ENCODE peak calls at places on chromosome 1, in eight cellular contexts. One of them, this sample, is unnamed.

GRCh38 chr1:55997550-55997949 is 581.8 kb downstream of the PLPP3 start:
- DNase-seq in A549: no peak
- DNase-seq in upper lobe of left lung: no peak
- DNase-seq in lower lobe of right lung: no peak
- DNase-seq in fibroblast of villous mesenchyme: peak; percentile 46
- DNase-seq in GM23338: no peak
- DNase-seq in HFF-Myc: peak; percentile 81
- DNase-seq in fibroblast of the aortic adventitia: peak; percentile 19
- DNase-seq in this sample: no peak

GRCh38 chr1:53562256-53562982 is 103.2 kb downstream of the DMRTB1 start:
- DNase-seq in A549: no peak
- DNase-seq in upper lobe of left lung: no peak
- DNase-seq in lower lobe of right lung: no peak
- DNase-seq in fibroblast of villous mesenchyme: no peak
- DNase-seq in GM23338: no peak
- DNase-seq in HFF-Myc: no peak
- DNase-seq in fibroblast of the aortic adventitia: no peak
- DNase-seq in this sample: no peak

GRCh38 chr1:8370046-8370881 is 52.4 kb downstream of the SLC45A1 start:
- DNase-seq in A549: no peak
- DNase-seq in upper lobe of left lung: no peak
- DNase-seq in lower lobe of right lung: no peak
- DNase-seq in fibroblast of villous mesenchyme: peak; percentile 61
- DNase-seq in GM23338: peak; percentile 65
- DNase-seq in HFF-Myc: no peak
- DNase-seq in fibroblast of the aortic adventitia: no peak
- DNase-seq in this sample: no peak

GRCh38 chr1:200226268-200226968 is 183.4 kb downstream of the ZNF281 start:
- DNase-seq in A549: no peak
- DNase-seq in upper lobe of left lung: no peak
- DNase-seq in lower lobe of right lung: no peak
- DNase-seq in fibroblast of villous mesenchyme: peak; percentile 13
- DNase-seq in GM23338: peak; percentile 72
- DNase-seq in HFF-Myc: no peak
- DNase-seq in fibroblast of the aortic adventitia: peak; percentile 45
- DNase-seq in this sample: no peak

GRCh38 chr1:234544094-234544579 is 65.2 kb upstream of the TARBP1 start:
- DNase-seq in A549: peak; percentile 58
- DNase-seq in upper lobe of left lung: no peak
- DNase-seq in lower lobe of right lung: no peak
- DNase-seq in fibroblast of villous mesenchyme: peak; percentile 100
- DNase-seq in GM23338: no peak
- DNase-seq in HFF-Myc: peak; percentile 95
- DNase-seq in fibroblast of the aortic adventitia: peak; percentile 98
- DNase-seq in this sample: peak; percentile 85

GRCh38 chr1:241598234-241598633 is 41.9 kb downstream of the CHML start:
- DNase-seq in A549: no peak
- DNase-seq in upper lobe of left lung: no peak
- DNase-seq in lower lobe of right lung: no peak
- DNase-seq in fibroblast of villous mesenchyme: no peak
- DNase-seq in GM23338: no peak
- DNase-seq in HFF-Myc: no peak
- DNase-seq in fibroblast of the aortic adventitia: no peak
- DNase-seq in this sample: no peak

GRCh38 chr1:54342306-54342705 is 63.9 kb downstream of the SSBP3 start:
- DNase-seq in A549: no peak
- DNase-seq in upper lobe of left lung: no peak
- DNase-seq in lower lobe of right lung: no peak
- DNase-seq in fibroblast of villous mesenchyme: no peak
- DNase-seq in GM23338: no peak
- DNase-seq in HFF-Myc: no peak
- DNase-seq in fibroblast of the aortic adventitia: no peak
- DNase-seq in this sample: no peak

GRCh38 chr1:235275223-235275622 is 52.8 kb downstream of the ARID4B start:
- DNase-seq in A549: no peak
- DNase-seq in upper lobe of left lung: no peak
- DNase-seq in lower lobe of right lung: no peak
- DNase-seq in fibroblast of villous mesenchyme: no peak
- DNase-seq in GM23338: no peak
- DNase-seq in HFF-Myc: no peak
- DNase-seq in fibroblast of the aortic adventitia: no peak
- DNase-seq in this sample: no peak

GRCh38 chr1:61141288-61142044 is 59.1 kb downstream of the NFIA start:
- DNase-seq in A549: peak; percentile 72
- DNase-seq in upper lobe of left lung: no peak
- DNase-seq in lower lobe of right lung: no peak
- DNase-seq in fibroblast of villous mesenchyme: peak; percentile 90
- DNase-seq in GM23338: no peak
- DNase-seq in HFF-Myc: no peak
- DNase-seq in fibroblast of the aortic adventitia: peak; percentile 89
- DNase-seq in this sample: no peak

GRCh38 chr1:61140056-61140549 is 57.7 kb downstream of the NFIA start:
- DNase-seq in A549: no peak
- DNase-seq in upper lobe of left lung: no peak
- DNase-seq in lower lobe of right lung: no peak
- DNase-seq in fibroblast of villous mesenchyme: no peak
- DNase-seq in GM23338: no peak
- DNase-seq in HFF-Myc: no peak
- DNase-seq in fibroblast of the aortic adventitia: no peak
- DNase-seq in this sample: no peak

GRCh38 chr1:61140778-61141177 is 58.4 kb downstream of the NFIA start:
- DNase-seq in A549: no peak
- DNase-seq in upper lobe of left lung: no peak
- DNase-seq in lower lobe of right lung: no peak
- DNase-seq in fibroblast of villous mesenchyme: no peak
- DNase-seq in GM23338: no peak
- DNase-seq in HFF-Myc: no peak
- DNase-seq in fibroblast of the aortic adventitia: peak; percentile 60
- DNase-seq in this sample: no peak

GRCh38 chr1:61143821-61144220 is 61.5 kb downstream of the NFIA start:
- DNase-seq in A549: no peak
- DNase-seq in upper lobe of left lung: no peak
- DNase-seq in lower lobe of right lung: no peak
- DNase-seq in fibroblast of villous mesenchyme: no peak
- DNase-seq in GM23338: no peak
- DNase-seq in HFF-Myc: no peak
- DNase-seq in fibroblast of the aortic adventitia: peak; percentile 61
- DNase-seq in this sample: no peak

GRCh38 chr1:61142726-61143500 is 60.6 kb downstream of the NFIA start:
- DNase-seq in A549: no peak
- DNase-seq in upper lobe of left lung: no peak
- DNase-seq in lower lobe of right lung: no peak
- DNase-seq in fibroblast of villous mesenchyme: no peak
- DNase-seq in GM23338: peak; percentile 31
- DNase-seq in HFF-Myc: no peak
- DNase-seq in fibroblast of the aortic adventitia: no peak
- DNase-seq in this sample: no peak
- H3K4me3 ChIP-seq in A549: no peak overlapping the region
- H3K4me3 ChIP-seq in upper lobe of left lung: no peak overlapping the region
- H3K4me3 ChIP-seq in lower lobe of right lung: no peak overlapping the region
- H3K4me3 ChIP-seq in fibroblast of villous mesenchyme: no peak overlapping the region
- H3K4me3 ChIP-seq in GM23338: no peak overlapping the region
- H3K4me3 ChIP-seq in HFF-Myc: no peak overlapping the region
- H3K4me3 ChIP-seq in fibroblast of the aortic adventitia: no peak overlapping the region
- H3K4me3 ChIP-seq in this sample: no peak overlapping the region

GRCh38 chr1:217524787-217525520 is 105.9 kb downstream of the GPATCH2 start:
- DNase-seq in A549: no peak
- DNase-seq in upper lobe of left lung: no peak
- DNase-seq in lower lobe of right lung: no peak
- DNase-seq in fibroblast of villous mesenchyme: peak; percentile 61
- DNase-seq in GM23338: no peak
- DNase-seq in HFF-Myc: no peak
- DNase-seq in fibroblast of the aortic adventitia: peak; percentile 77
- DNase-seq in this sample: no peak

GRCh38 chr1:217525773-217526490 is 105.0 kb downstream of the GPATCH2 start:
- DNase-seq in A549: no peak
- DNase-seq in upper lobe of left lung: no peak
- DNase-seq in lower lobe of right lung: no peak
- DNase-seq in fibroblast of villous mesenchyme: peak; percentile 32
- DNase-seq in GM23338: no peak
- DNase-seq in HFF-Myc: no peak
- DNase-seq in fibroblast of the aortic adventitia: peak; percentile 63
- DNase-seq in this sample: no peak

GRCh38 chr1:217526636-217527035 is 104.3 kb downstream of the GPATCH2 start:
- DNase-seq in A549: no peak
- DNase-seq in upper lobe of left lung: no peak
- DNase-seq in lower lobe of right lung: no peak
- DNase-seq in fibroblast of villous mesenchyme: no peak
- DNase-seq in GM23338: no peak
- DNase-seq in HFF-Myc: no peak
- DNase-seq in fibroblast of the aortic adventitia: no peak
- DNase-seq in this sample: no peak

GRCh38 chr1:217521317-217521716 is 109.6 kb downstream of the GPATCH2 start:
- DNase-seq in A549: no peak
- DNase-seq in upper lobe of left lung: no peak
- DNase-seq in lower lobe of right lung: no peak
- DNase-seq in fibroblast of villous mesenchyme: peak; percentile 30
- DNase-seq in GM23338: no peak
- DNase-seq in HFF-Myc: no peak
- DNase-seq in fibroblast of the aortic adventitia: no peak
- DNase-seq in this sample: no peak

GRCh38 chr1:217522280-217522679 is 108.6 kb downstream of the GPATCH2 start:
- DNase-seq in A549: peak; percentile 14
- DNase-seq in upper lobe of left lung: no peak
- DNase-seq in lower lobe of right lung: no peak
- DNase-seq in fibroblast of villous mesenchyme: no peak
- DNase-seq in GM23338: no peak
- DNase-seq in HFF-Myc: no peak
- DNase-seq in fibroblast of the aortic adventitia: no peak
- DNase-seq in this sample: no peak
- TF ChIP-seq CTCF in A549: no peak
- TF ChIP-seq CTCF in upper lobe of left lung: no peak
- TF ChIP-seq CTCF in lower lobe of right lung: no peak
- TF ChIP-seq CTCF in fibroblast of villous mesenchyme: peak; percentile 13
- TF ChIP-seq CTCF in GM23338: no peak
- TF ChIP-seq CTCF in HFF-Myc: no peak
- TF ChIP-seq CTCF in fibroblast of the aortic adventitia: no peak
- TF ChIP-seq CTCF in this sample: no peak

GRCh38 chr1:47616036-47616435 is 178.2 kb downstream of the FOXD2 start:
- DNase-seq in A549: no peak
- DNase-seq in upper lobe of left lung: no peak
- DNase-seq in lower lobe of right lung: no peak
- DNase-seq in fibroblast of villous mesenchyme: no peak
- DNase-seq in GM23338: no peak
- DNase-seq in HFF-Myc: no peak
- DNase-seq in fibroblast of the aortic adventitia: no peak
- DNase-seq in this sample: no peak
- H3K4me3 ChIP-seq in A549: no peak overlapping the region
- H3K4me3 ChIP-seq in upper lobe of left lung: no peak overlapping the region
- H3K4me3 ChIP-seq in lower lobe of right lung: no peak overlapping the region
- H3K4me3 ChIP-seq in fibroblast of villous mesenchyme: no peak overlapping the region
- H3K4me3 ChIP-seq in GM23338: no peak overlapping the region
- H3K4me3 ChIP-seq in HFF-Myc: no peak overlapping the region
- H3K4me3 ChIP-seq in fibroblast of the aortic adventitia: no peak overlapping the region
- H3K4me3 ChIP-seq in this sample: no peak overlapping the region

DNA sequence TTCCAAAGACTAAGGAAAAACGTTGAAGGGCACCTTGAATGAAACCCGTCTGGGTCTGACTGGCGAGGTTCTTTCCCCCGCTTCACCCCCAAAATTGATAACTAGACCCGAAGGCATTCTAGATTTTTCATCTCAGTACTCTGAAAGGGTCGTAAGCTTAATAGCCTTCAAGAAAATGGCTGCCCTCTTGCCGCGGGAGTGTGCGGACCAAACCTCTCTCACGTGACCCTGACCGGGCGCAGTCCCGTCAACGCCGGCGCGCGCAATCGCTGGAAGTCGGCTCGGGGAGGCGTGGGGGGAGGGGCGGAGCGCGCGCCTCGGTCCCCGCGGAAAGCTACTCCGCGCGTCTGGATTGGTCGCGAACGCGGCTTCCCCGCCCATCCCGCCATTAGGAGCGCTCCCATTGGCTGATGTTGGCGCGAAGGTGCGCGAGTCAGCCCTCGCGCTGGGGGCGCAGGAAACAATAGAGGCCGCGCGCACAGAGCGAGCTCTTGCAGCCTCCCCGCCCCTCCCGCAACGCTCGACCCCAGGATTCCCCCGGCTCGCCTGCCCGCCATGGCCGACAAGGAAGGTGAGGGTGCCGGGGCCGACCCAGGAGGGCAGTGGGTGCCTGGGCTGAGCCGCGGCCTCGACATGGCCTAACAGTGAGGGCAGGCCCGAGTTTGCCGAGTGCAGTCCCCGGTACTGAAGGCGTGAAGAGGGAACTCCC is at the start of gene RBBP4:
- DNase-seq in A549: peak; percentile 96
- DNase-seq in upper lobe of left lung: peak; percentile 100
- DNase-seq in lower lobe of right lung: peak; percentile 98
- DNase-seq in fibroblast of villous mesenchyme: peak; percentile 98
- DNase-seq in GM23338: peak; percentile 98
- DNase-seq in HFF-Myc: peak; percentile 80
- DNase-seq in fibroblast of the aortic adventitia: peak; percentile 96
- DNase-seq in this sample: peak; percentile 73
- TF ChIP-seq CTCF in A549: no peak
- TF ChIP-seq CTCF in upper lobe of left lung: peak; percentile 44
- TF ChIP-seq CTCF in lower lobe of right lung: peak; percentile 7
- TF ChIP-seq CTCF in fibroblast of villous mesenchyme: no peak
- TF ChIP-seq CTCF in GM23338: no peak
- TF ChIP-seq CTCF in HFF-Myc: no peak
- TF ChIP-seq CTCF in fibroblast of the aortic adventitia: no peak
- TF ChIP-seq CTCF in this sample: no peak

GRCh38 chr1:212235848-212236247 is 49.4 kb upstream of the PPP2R5A start:
- DNase-seq in A549: no peak
- DNase-seq in upper lobe of left lung: no peak
- DNase-seq in lower lobe of right lung: no peak
- DNase-seq in fibroblast of villous mesenchyme: no peak
- DNase-seq in GM23338: no peak
- DNase-seq in HFF-Myc: no peak
- DNase-seq in fibroblast of the aortic adventitia: no peak
- DNase-seq in this sample: no peak
- H3K4me3 ChIP-seq in A549: no peak overlapping the region
- H3K4me3 ChIP-seq in upper lobe of left lung: no peak overlapping the region
- H3K4me3 ChIP-seq in lower lobe of right lung: no peak overlapping the region
- H3K4me3 ChIP-seq in fibroblast of villous mesenchyme: no peak overlapping the region
- H3K4me3 ChIP-seq in GM23338: no peak overlapping the region
- H3K4me3 ChIP-seq in HFF-Myc: no peak overlapping the region
- H3K4me3 ChIP-seq in fibroblast of the aortic adventitia: no peak overlapping the region
- H3K4me3 ChIP-seq in this sample: no peak overlapping the region

GRCh38 chr1:32072622-32073386 is at the start of gene TMEM39B:
- DNase-seq in A549: peak; percentile 93
- DNase-seq in upper lobe of left lung: peak; percentile 99
- DNase-seq in lower lobe of right lung: peak; percentile 98
- DNase-seq in fibroblast of villous mesenchyme: peak; percentile 96
- DNase-seq in GM23338: peak; percentile 98
- DNase-seq in HFF-Myc: peak; percentile 77
- DNase-seq in fibroblast of the aortic adventitia: peak; percentile 93
- DNase-seq in this sample: no peak
- TF ChIP-seq CTCF in A549: no peak
- TF ChIP-seq CTCF in upper lobe of left lung: no peak
- TF ChIP-seq CTCF in lower lobe of right lung: peak; percentile 9
- TF ChIP-seq CTCF in fibroblast of villous mesenchyme: peak; percentile 25
- TF ChIP-seq CTCF in GM23338: peak; percentile 43
- TF ChIP-seq CTCF in HFF-Myc: no peak
- TF ChIP-seq CTCF in fibroblast of the aortic adventitia: peak; percentile 22
- TF ChIP-seq CTCF in this sample: no peak

GRCh38 chr1:119713039-119713537 is 1.4 kb downstream of the PHGDH start:
- DNase-seq in A549: no peak
- DNase-seq in upper lobe of left lung: no peak
- DNase-seq in lower lobe of right lung: no peak
- DNase-seq in fibroblast of villous mesenchyme: peak; percentile 31
- DNase-seq in GM23338: no peak
- DNase-seq in HFF-Myc: no peak
- DNase-seq in fibroblast of the aortic adventitia: no peak
- DNase-seq in this sample: no peak
- H3K4me3 ChIP-seq in A549: peak overlapping the region; percentile 95
- H3K4me3 ChIP-seq in upper lobe of left lung: no peak overlapping the region
- H3K4me3 ChIP-seq in lower lobe of right lung: peak overlapping the region; percentile 64
- H3K4me3 ChIP-seq in fibroblast of villous mesenchyme: peak overlapping the region; percentile 93
- H3K4me3 ChIP-seq in GM23338: peak overlapping the region; percentile 98
- H3K4me3 ChIP-seq in HFF-Myc: peak overlapping the region; percentile 95
- H3K4me3 ChIP-seq in fibroblast of the aortic adventitia: peak overlapping the region; percentile 75
- H3K4me3 ChIP-seq in this sample: peak overlapping the region; percentile 92

This sample was measured in AG04449.